ENCODE peak calls at places on chromosomes 13 and 19, in eight cellular contexts. K is left ventricle myocardium inferior, J is tibial artery, W is astrocyte, H is colonic mucosa, X is IMR-90, C is A549, I is stomach. R is an unnamed sample.

GRCh38 chr19:49809155-49809986 is 3.7 kb downstream of the FUZ start:
- DNase-seq in H (peak; percentile 67), K (peak; percentile 70), I (peak; percentile 66), W (peak; percentile 16), X (no peak), C (peak; percentile 42), J (peak; percentile 66), R (peak; percentile 92)

GRCh38 chr13:29703421-29703820 is 107.9 kb upstream of the SLC7A1 start:
- DNase-seq in H (no peak), W (no peak), J (no peak), I (no peak), X (no peak), C (no peak), K (no peak), R (no peak)

GRCh38 chr13:108227651-108228272 is 9.6 kb downstream of the ABHD13 start:
- DNase-seq in W (no peak), K (no peak), H (peak; percentile 27), I (no peak), J (no peak), C (peak; percentile 30), X (peak; percentile 52), R (no peak)

GRCh38 chr19:12788682-12789097 is 2.6 kb upstream of the JUNB start:
- DNase-seq in K (peak; percentile 87), H (peak; percentile 93), W (no peak), J (peak; percentile 86), C (peak; percentile 89), X (peak; percentile 75), I (peak; percentile 81), R (peak; percentile 92)

GRCh38 chr19:38023661-38024574 is 116.9 kb downstream of the SIPA1L3 start:
- DNase-seq in C (no peak), X (no peak), W (no peak), K (no peak), H (no peak), J (no peak), I (no peak), R (peak; percentile 45)

GRCh38 chr19:3866798-3867638 is 1.8 kb downstream of the ZFR2 start:
- DNase-seq in J (no peak), X (no peak), I (no peak), H (no peak), K (no peak), C (no peak), W (no peak), R (no peak)

GRCh38 chr13:43261018-43261417 is 237.6 kb downstream of the DNAJC15 start:
- DNase-seq in J (no peak), H (no peak), K (no peak), C (peak; percentile 29), I (no peak), W (peak; percentile 82), X (peak; percentile 90), R (no peak)

GRCh38 chr19:55254625-55254977 is 4.2 kb downstream of the PPP6R1 start:
- DNase-seq in K (no peak), W (no peak), H (no peak), I (no peak), X (no peak), J (no peak), C (no peak), R (no peak)

GRCh38 chr13:90757127-90757680 is 590.3 kb upstream of the MIR17HG start:
- DNase-seq in I (no peak), H (no peak), X (no peak), C (no peak), W (no peak), J (no peak), K (no peak), R (no peak)

DNA sequence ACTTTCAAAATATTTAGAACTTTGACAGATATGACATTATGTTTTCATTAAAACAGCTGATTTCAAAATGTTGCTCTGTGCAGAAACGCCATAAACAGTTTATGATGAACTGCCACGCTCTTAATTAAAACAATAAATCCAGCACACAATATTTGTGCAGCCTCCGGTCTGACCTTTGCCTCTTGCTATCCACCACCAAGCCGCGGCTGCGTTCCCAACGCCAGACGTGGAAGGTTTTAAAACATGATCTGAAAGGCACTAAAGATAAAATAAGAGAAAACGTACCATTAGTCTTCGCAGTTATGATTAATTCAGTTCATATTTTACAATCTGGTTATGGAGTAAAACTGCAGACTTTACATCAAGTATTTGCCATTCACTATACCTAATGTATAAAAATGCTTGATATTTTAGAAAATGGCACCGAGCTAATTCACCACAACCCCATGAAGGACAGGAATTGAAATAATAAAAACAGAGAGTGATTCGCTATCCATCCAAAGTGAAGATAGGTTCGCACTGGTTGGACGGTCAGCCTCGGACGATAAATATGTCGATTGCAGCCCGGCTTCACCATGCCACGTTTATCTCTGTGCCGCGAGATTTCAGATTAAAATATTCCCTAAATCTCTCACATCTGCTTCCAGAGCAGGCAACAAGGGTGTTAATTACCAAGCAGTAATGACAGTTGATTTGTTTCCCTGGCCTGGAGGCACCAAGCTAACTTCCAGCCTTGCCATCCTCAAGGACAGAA is 103.3 kb upstream of the ZNF507 start:
- DNase-seq in C (no peak), W (no peak), H (no peak), J (no peak), K (no peak), X (no peak), I (no peak), R (no peak)
- H3K27ac ChIP-seq in C (no peak overlapping the region), W (no peak overlapping the region), H (no peak overlapping the region), J (no peak overlapping the region), K (no peak overlapping the region), X (no peak overlapping the region), I (no peak overlapping the region), R (no peak overlapping the region)

DNA sequence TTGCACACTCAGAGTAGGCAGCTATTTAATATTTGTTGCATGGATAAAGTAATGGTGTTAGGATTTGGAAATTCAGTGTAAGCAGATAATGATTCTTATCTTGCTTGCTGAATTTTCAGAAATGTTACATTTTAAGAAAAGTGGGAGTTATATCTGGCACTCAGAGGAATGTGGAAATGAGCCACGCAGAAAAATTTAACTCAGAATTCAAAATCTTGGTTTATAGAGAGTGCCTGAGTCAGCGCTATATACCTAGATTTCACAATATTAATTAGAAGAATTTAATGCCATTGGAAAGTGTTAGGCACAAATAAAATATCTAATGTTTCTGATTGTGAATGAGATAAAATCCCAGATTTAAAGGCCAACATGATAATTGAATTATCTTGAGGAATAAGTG is 96.3 kb downstream of the GPR12 start:
- DNase-seq in C (no peak), X (no peak), W (no peak), I (no peak), H (no peak), K (no peak), J (no peak), R (no peak)
- TF ChIP-seq CTCF in C (no peak), X (no peak), W (no peak), I (no peak), H (no peak), K (no peak), J (no peak), R (no peak)

DNA sequence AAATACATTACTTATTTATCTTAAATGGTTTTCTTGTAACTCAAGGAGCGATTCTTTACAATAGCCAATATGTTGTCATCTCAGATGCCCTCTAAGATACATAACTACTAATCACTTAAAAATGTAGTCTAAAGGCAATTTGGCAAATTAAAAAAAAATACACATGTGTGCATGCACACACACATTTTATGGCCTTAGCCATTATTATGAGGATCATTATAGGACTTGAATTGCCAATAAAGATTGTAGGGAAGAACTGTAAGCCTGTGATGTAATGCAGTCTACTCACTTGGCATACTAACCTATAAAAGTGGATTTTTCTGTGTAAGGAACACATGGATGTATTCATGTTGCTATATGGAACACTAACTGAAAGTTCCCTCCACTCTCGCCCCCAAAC is 274.3 kb downstream of the SHISA2 start:
- DNase-seq in I (no peak), J (no peak), H (no peak), K (no peak), W (no peak), C (no peak), X (no peak), R (no peak)
- H3K27ac ChIP-seq in I (no peak overlapping the region), J (no peak overlapping the region), H (no peak overlapping the region), K (no peak overlapping the region), W (no peak overlapping the region), C (no peak overlapping the region), X (no peak overlapping the region), R (no peak overlapping the region)

GRCh38 chr19:48194041-48194871 is 23.8 kb downstream of the ZSWIM9 start:
- DNase-seq in W (no peak), C (no peak), X (peak; percentile 7), K (no peak), H (no peak), J (no peak), I (no peak), R (no peak)
- TF ChIP-seq CTCF in W (peak; percentile 37), C (peak; percentile 47), X (peak; percentile 49), K (peak; percentile 38), H (peak; percentile 46), J (peak; percentile 33), I (peak; percentile 27), R (peak; percentile 55)

GRCh38 chr13:73248711-73249580 is 190.1 kb downstream of the KLF5 start:
- DNase-seq in X (peak; percentile 63), J (no peak), K (no peak), C (peak; percentile 4), H (peak; percentile 44), I (peak; percentile 64), W (no peak), R (no peak)
- H3K27ac ChIP-seq in X (no peak overlapping the region), J (no peak overlapping the region), K (peak overlapping the region; percentile 18), C (peak overlapping the region; percentile 19), H (peak overlapping the region; percentile 34), I (peak overlapping the region; percentile 79), W (no peak overlapping the region), R (no peak overlapping the region)

GRCh38 chr19:46885411-46885810 is 24.6 kb downstream of the ARHGAP35 start:
- DNase-seq in J (no peak), X (no peak), C (no peak), K (no peak), W (no peak), H (no peak), I (no peak), R (no peak)

GRCh38 chr19:46892252-46893179 is 31.7 kb downstream of the ARHGAP35 start:
- DNase-seq in H (no peak), W (no peak), I (no peak), J (no peak), K (no peak), C (no peak), X (no peak), R (no peak)

GRCh38 chr19:46887240-46887782 is 26.5 kb downstream of the ARHGAP35 start:
- DNase-seq in K (no peak), X (no peak), H (no peak), W (peak; percentile 37), C (no peak), I (no peak), J (no peak), R (no peak)

GRCh38 chr19:46886546-46887239 is 25.9 kb downstream of the ARHGAP35 start:
- DNase-seq in H (no peak), J (no peak), K (no peak), X (peak; percentile 30), I (no peak), W (peak; percentile 63), C (no peak), R (no peak)

DNA sequence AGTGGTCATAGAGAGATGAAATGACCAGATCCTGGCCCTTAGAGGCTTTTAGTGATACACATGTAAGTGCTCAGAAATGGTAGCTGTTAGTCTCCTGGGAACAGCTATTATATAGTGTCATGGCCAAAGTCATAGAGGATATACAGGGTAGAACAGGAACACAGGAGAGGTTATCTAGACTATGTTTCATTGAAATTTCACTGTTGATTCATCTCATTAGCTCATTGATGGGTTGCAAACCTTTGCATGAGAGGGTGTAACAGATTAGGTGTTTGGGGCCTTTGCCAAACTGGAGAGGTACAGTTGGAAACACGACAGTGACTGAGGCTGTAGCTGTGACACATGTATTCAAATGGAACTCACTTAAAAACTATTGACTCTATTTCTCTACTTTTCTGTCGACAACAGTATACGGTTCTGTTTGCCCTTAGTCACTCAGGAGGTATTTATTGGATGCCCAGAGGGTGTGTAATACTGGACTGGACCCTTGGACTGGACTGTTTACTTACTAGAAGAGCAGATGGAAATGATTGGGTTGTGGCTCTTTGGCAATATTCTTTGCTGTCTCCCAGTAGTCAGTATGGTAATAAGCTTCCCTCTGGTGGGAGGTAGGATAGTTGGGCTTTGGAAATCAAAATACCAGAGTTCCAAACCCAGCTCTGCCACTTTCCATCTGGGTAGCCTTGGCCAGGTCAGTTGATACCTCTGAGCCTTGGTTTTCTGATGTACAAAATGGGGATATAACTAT is 29.8 kb downstream of the ARHGAP35 start:
- DNase-seq in W (peak; percentile 84), C (peak; percentile 87), X (peak; percentile 92), K (no peak), J (no peak), I (no peak), H (peak; percentile 45), R (no peak)
- TF ChIP-seq CTCF in W (no peak), C (no peak), X (no peak), K (no peak), J (no peak), I (no peak), H (no peak), R (no peak)